ENCODE peak calls at places on chromosomes 3 and 15, in seven cellular contexts. One of them, this sample, is unnamed.

GRCh38 chr3:178637802-178638201 is 101.6 kb downstream of the KCNMB2 start:
- DNase-seq in HT-29: no peak
- DNase-seq in HEK293T: no peak
- DNase-seq in effector CD4-positive, alpha-beta T cell: no peak
- DNase-seq in stimulated activated CD4-positive, alpha-beta T cell treated with anti-CD3 and anti-CD28 coated beads, TNF-alpha, amount 100 ng/mL, for 24 hours: no peak
- DNase-seq in Calu3: no peak
- DNase-seq in ovary: no peak
- DNase-seq in this sample: no peak

GRCh38 chr15:92385096-92385495 is 8.6 kb upstream of the ST8SIA2 start:
- DNase-seq in effector CD4-positive, alpha-beta T cell: no peak
- DNase-seq in HEK293T: no peak
- DNase-seq in stimulated activated CD4-positive, alpha-beta T cell treated with anti-CD3 and anti-CD28 coated beads, TNF-alpha, amount 100 ng/mL, for 24 hours: no peak
- DNase-seq in Calu3: no peak
- DNase-seq in ovary: no peak
- DNase-seq in HT-29: no peak
- DNase-seq in this sample: peak

GRCh38 chr15:59292393-59292792 is 80.3 kb downstream of the MYO1E start:
- DNase-seq in ovary: no peak
- DNase-seq in HEK293T: no peak
- DNase-seq in effector CD4-positive, alpha-beta T cell: no peak
- DNase-seq in Calu3: peak
- DNase-seq in stimulated activated CD4-positive, alpha-beta T cell treated with anti-CD3 and anti-CD28 coated beads, TNF-alpha, amount 100 ng/mL, for 24 hours: no peak
- DNase-seq in HT-29: no peak
- DNase-seq in this sample: no peak

GRCh38 chr15:73941044-73941443 is 14.8 kb downstream of the LOXL1 start:
- DNase-seq in HT-29: no peak
- DNase-seq in Calu3: no peak
- DNase-seq in effector CD4-positive, alpha-beta T cell: no peak
- DNase-seq in stimulated activated CD4-positive, alpha-beta T cell treated with anti-CD3 and anti-CD28 coated beads, TNF-alpha, amount 100 ng/mL, for 24 hours: no peak
- DNase-seq in HEK293T: no peak
- DNase-seq in ovary: no peak
- DNase-seq in this sample: peak

GRCh38 chr3:126999383-126999782 is 16.5 kb downstream of the PLXNA1 start:
- DNase-seq in HEK293T: no peak
- DNase-seq in ovary: no peak
- DNase-seq in stimulated activated CD4-positive, alpha-beta T cell treated with anti-CD3 and anti-CD28 coated beads, TNF-alpha, amount 100 ng/mL, for 24 hours: no peak
- DNase-seq in Calu3: peak
- DNase-seq in effector CD4-positive, alpha-beta T cell: no peak
- DNase-seq in HT-29: peak
- DNase-seq in this sample: no peak

GRCh38 chr3:151985787-151986430 is 112.5 kb downstream of the SUCNR1 start:
- DNase-seq in HEK293T: no peak
- DNase-seq in ovary: no peak
- DNase-seq in Calu3: no peak
- DNase-seq in stimulated activated CD4-positive, alpha-beta T cell treated with anti-CD3 and anti-CD28 coated beads, TNF-alpha, amount 100 ng/mL, for 24 hours: no peak
- DNase-seq in effector CD4-positive, alpha-beta T cell: no peak
- DNase-seq in HT-29: no peak
- DNase-seq in this sample: no peak

GRCh38 chr3:105518806-105519418 is 152.2 kb downstream of the ALCAM start:
- DNase-seq in Calu3: peak
- DNase-seq in HT-29: peak
- DNase-seq in ovary: no peak
- DNase-seq in effector CD4-positive, alpha-beta T cell: peak
- DNase-seq in HEK293T: peak
- DNase-seq in stimulated activated CD4-positive, alpha-beta T cell treated with anti-CD3 and anti-CD28 coated beads, TNF-alpha, amount 100 ng/mL, for 24 hours: no peak
- DNase-seq in this sample: peak

GRCh38 chr3:14204605-14205284 is 26.1 kb downstream of the LSM3 start:
- DNase-seq in Calu3: no peak
- DNase-seq in ovary: no peak
- DNase-seq in HEK293T: no peak
- DNase-seq in stimulated activated CD4-positive, alpha-beta T cell treated with anti-CD3 and anti-CD28 coated beads, TNF-alpha, amount 100 ng/mL, for 24 hours: no peak
- DNase-seq in HT-29: no peak
- DNase-seq in effector CD4-positive, alpha-beta T cell: no peak
- DNase-seq in this sample: no peak

GRCh38 chr3:132399054-132399929 is 18.0 kb upstream of the DNAJC13 start:
- DNase-seq in HEK293T: peak
- DNase-seq in effector CD4-positive, alpha-beta T cell: no peak
- DNase-seq in ovary: no peak
- DNase-seq in HT-29: peak
- DNase-seq in stimulated activated CD4-positive, alpha-beta T cell treated with anti-CD3 and anti-CD28 coated beads, TNF-alpha, amount 100 ng/mL, for 24 hours: no peak
- DNase-seq in Calu3: peak
- DNase-seq in this sample: no peak

GRCh38 chr3:52331091-52331490 is 15.0 kb downstream of the DNAH1 start:
- DNase-seq in Calu3: no peak
- DNase-seq in effector CD4-positive, alpha-beta T cell: no peak
- DNase-seq in HEK293T: no peak
- DNase-seq in stimulated activated CD4-positive, alpha-beta T cell treated with anti-CD3 and anti-CD28 coated beads, TNF-alpha, amount 100 ng/mL, for 24 hours: no peak
- DNase-seq in HT-29: no peak
- DNase-seq in ovary: no peak
- DNase-seq in this sample: no peak